ENCODE peak calls at places on chromosome 2, in nine cellular contexts. X is sciatic nerve; R is activated CD4-positive, alpha-beta T cell treated with anti-CD3 and anti-CD28 coated beads for 1 hour; P is iris pigment epithelial cell; M is NCI-H82; S is mucosa of gallbladder; E is ELR; D is ovary; Y is AG08396. G is an unnamed sample.

GRCh38 chr2:11158916-11159573 is 3.8 kb downstream of the SLC66A3 start:
- DNase-seq in M (no peak), R (no peak), P (no peak), Y (no peak), X (no peak), D (no peak), E (no peak), S (no peak), G (no peak)

GRCh38 chr2:31270136-31270535 is 36.2 kb downstream of the EHD3 start:
- DNase-seq in Y (peak; percentile 47), S (no peak), M (no peak), D (no peak), X (no peak), P (peak; percentile 47), R (no peak), E (peak; percentile 87), G (no peak)

GRCh38 chr2:209145941-209146681 is 277.7 kb upstream of the MAP2 start:
- DNase-seq in X (no peak), S (no peak), D (no peak), E (no peak), Y (no peak), P (no peak), R (no peak), M (no peak), G (no peak)

GRCh38 chr2:43745457-43745856 is 28.4 kb upstream of the DYNC2LI1 start:
- DNase-seq in D (no peak), P (peak; percentile 53), Y (peak; percentile 12), R (no peak), M (no peak), X (no peak), S (peak; percentile 30), E (no peak), G (no peak)

GRCh38 chr2:94956797-94957391 is 68.6 kb upstream of the MAL start:
- DNase-seq in P (peak; percentile 20), Y (peak; percentile 69), S (no peak), D (no peak), E (peak; percentile 54), M (peak; percentile 64), R (no peak), X (no peak), G (no peak)

GRCh38 chr2:113141451-113141850 is 14.1 kb downstream of the IL1RN start:
- DNase-seq in R (no peak), Y (no peak), P (no peak), D (no peak), M (no peak), E (no peak), X (no peak), S (no peak), G (no peak)

GRCh38 chr2:222950886-222951285 is 90.0 kb downstream of the ACSL3 start:
- DNase-seq in S (no peak), P (peak; percentile 91), Y (peak; percentile 22), D (no peak), M (peak; percentile 34), E (peak; percentile 92), R (no peak), X (no peak), G (no peak)

GRCh38 chr2:125418483-125418882 is 1237.5 kb upstream of the GYPC start:
- DNase-seq in R (no peak), S (no peak), Y (no peak), D (no peak), E (no peak), P (no peak), M (no peak), X (no peak), G (no peak)

GRCh38 chr2:27315122-27315521 is 6.9 kb upstream of the UCN start:
- DNase-seq in Y (no peak), R (no peak), D (no peak), E (no peak), S (no peak), P (no peak), X (no peak), M (no peak), G (no peak)

GRCh38 chr2:121999273-121999672 is 243.8 kb downstream of the TSN start:
- DNase-seq in S (no peak), R (no peak), X (no peak), M (no peak), E (no peak), D (no peak), Y (peak; percentile 7), P (peak; percentile 44), G (no peak)

GRCh38 chr2:24121469-24121868 is 1.7 kb downstream of the PFN4 start:
- DNase-seq in P (no peak), D (no peak), R (no peak), X (no peak), E (no peak), M (no peak), S (no peak), Y (no peak), G (no peak)

GRCh38 chr2:238821391-238821790 is 26.5 kb upstream of the TWIST2 start:
- DNase-seq in X (no peak), S (no peak), D (no peak), Y (no peak), E (peak; percentile 52), P (peak; percentile 45), M (no peak), R (no peak), G (no peak)

GRCh38 chr2:226898925-226899324 is 63.1 kb downstream of the RHBDD1 start:
- DNase-seq in Y (no peak), X (no peak), R (no peak), D (no peak), P (no peak), S (no peak), M (peak; percentile 29), E (no peak), G (no peak)

G was measured in activated T-helper 2 cell treated with anti-CD3 and anti-CD28 coated beads, Interferon-gamma antibody, Interleukin-2, Interleukin-4, amounts not matched to agents 10 μg/mL and 5 μg/mL and 100 μg/mL, durations not matched to agents 14 hours and 24 hours and 36 hours.